ENCODE peak calls at places on chromosomes 3 and 15, in four cellular contexts. F, M, N and V are unnamed samples.

GRCh38 chr3:11996500-11996899 is 7.7 kb upstream of the SYN2 start:
- DNase-seq in F (no peak), N (no peak), M (no peak), V (no peak)

GRCh38 chr15:26674467-26674866 is 98.4 kb downstream of the GABRB3 start:
- DNase-seq in F (no peak), M (no peak), N (no peak), V (no peak)

GRCh38 chr15:99155961-99156443 is 51.1 kb downstream of the SYNM start:
- DNase-seq in F (no peak), M (no peak), N (no peak), V (no peak)

GRCh38 chr3:99795573-99795972 is 22.1 kb upstream of the CMSS1 start:
- DNase-seq in F (no peak), N (no peak), M (no peak), V (no peak)

GRCh38 chr3:115683773-115684172 is 60.5 kb downstream of the GAP43 start:
- DNase-seq in N (no peak), F (no peak), M (no peak), V (no peak)

GRCh38 chr15:41284425-41285177 is 47.8 kb downstream of the OIP5 start:
- DNase-seq in M (no peak), F (no peak), N (peak), V (no peak)

GRCh38 chr15:35777016-35777415 is 231.1 kb upstream of the DPH6 start:
- DNase-seq in N (no peak), M (no peak), F (no peak), V (no peak)

GRCh38 chr3:62987721-62988120 is 112.5 kb upstream of the CADPS start:
- DNase-seq in F (no peak), M (no peak), N (no peak), V (no peak)

GRCh38 chr15:34582461-34583357 is 742 bp downstream of the GOLGA8B start:
- DNase-seq in F (peak), N (peak), M (peak), V (no peak)

GRCh38 chr3:86180696-86181095 is 810.3 kb downstream of the VGLL3 start:
- DNase-seq in N (no peak), M (no peak), F (no peak), V (no peak)

GRCh38 chr3:56915969-56916586 is 114.3 kb upstream of the ARHGEF3 start:
- DNase-seq in F (no peak), N (no peak), M (peak), V (no peak)

GRCh38 chr15:42324308-42324707 is 35.0 kb upstream of the CAPN3 start:
- DNase-seq in M (no peak), F (no peak), N (no peak), V (no peak)

GRCh38 chr15:36053746-36054145 is 507.8 kb upstream of the DPH6 start:
- DNase-seq in M (no peak), F (no peak), N (no peak), V (no peak)

GRCh38 chr3:72193768-72194463 is 409.0 kb upstream of the PROK2 start:
- DNase-seq in M (no peak), F (no peak), N (no peak), V (no peak)

GRCh38 chr3:139839659-139840058 is 95.3 kb upstream of the CLSTN2 start:
- DNase-seq in M (no peak), F (no peak), N (no peak), V (peak)

GRCh38 chr15:39888809-39889208 is 31.3 kb downstream of the GPR176 start:
- DNase-seq in F (no peak), N (no peak), M (no peak), V (no peak)

GRCh38 chr3:52195823-52196331 is 2.1 kb upstream of the ALAS1 start:
- DNase-seq in N (peak), M (no peak), F (peak), V (no peak)

GRCh38 chr15:39153718-39154117 is 427.2 kb upstream of the THBS1 start:
- DNase-seq in F (no peak), M (no peak), N (no peak), V (no peak)

GRCh38 chr3:161081675-161082462 is 23.3 kb downstream of the B3GALNT1 start:
- DNase-seq in F (no peak), N (no peak), M (no peak), V (no peak)

GRCh38 chr15:68730491-68731317 is 90.0 kb downstream of the ANP32A start:
- DNase-seq in N (peak), F (peak), M (no peak), V (no peak)

GRCh38 chr15:34821907-34822306 is 26.6 kb upstream of the ACTC1 start:
- DNase-seq in F (no peak), M (no peak), N (no peak), V (no peak)

GRCh38 chr3:136949146-136949545 is 8.6 kb upstream of the IL20RB start:
- DNase-seq in M (no peak), N (no peak), F (no peak), V (no peak)

GRCh38 chr3:140931016-140931454 is 10.6 kb upstream of the SLC25A36 start:
- DNase-seq in M (no peak), F (no peak), N (peak), V (no peak)

GRCh38 chr3:14536837-14537589 is 3.1 kb downstream of the GRIP2 start:
- DNase-seq in F (no peak), N (no peak), M (no peak), V (no peak)

GRCh38 chr15:90306560-90306959 is 41.1 kb downstream of the NGRN start:
- DNase-seq in N (no peak), M (no peak), F (no peak), V (no peak)

GRCh38 chr3:189572249-189572648 is 58.9 kb upstream of the TP63 start:
- DNase-seq in F (no peak), M (no peak), N (no peak), V (no peak)